ENCODE peak calls at places on chromosomes 13 and 19, in seven cellular contexts. H, U, J, D, Y, T and V are unnamed samples.

GRCh38 chr13:79937311-79938243 is 403.3 kb downstream of the SPRY2 start:
- DNase-seq in U (no peak), Y (no peak), D (no peak), J (no peak), H (no peak), T (no peak), V (no peak)

GRCh38 chr13:91553584-91553983 is 155.2 kb downstream of the GPC5 start:
- DNase-seq in U (no peak), T (no peak), Y (no peak), D (no peak), H (no peak), J (no peak), V (no peak)

GRCh38 chr19:45569619-45570421 is 14.8 kb downstream of the OPA3 start:
- DNase-seq in J (no peak), T (peak; percentile 79), Y (peak; percentile 84), H (no peak), U (peak; percentile 44), D (peak; percentile 68), V (no peak)

GRCh38 chr13:30510811-30511371 is 45.2 kb upstream of the HMGB1 start:
- DNase-seq in Y (no peak), T (no peak), J (no peak), H (no peak), U (no peak), D (peak; percentile 37), V (peak; percentile 1)

GRCh38 chr13:44417876-44418275 is 44.3 kb downstream of the SERP2 start:
- DNase-seq in H (no peak), Y (no peak), T (no peak), J (no peak), D (no peak), U (peak; percentile 50), V (no peak)

GRCh38 chr13:38866649-38867048 is 124.0 kb downstream of the STOML3 start:
- DNase-seq in T (no peak), D (no peak), J (no peak), Y (no peak), U (no peak), H (no peak), V (peak; percentile 7)

GRCh38 chr13:94716016-94716415 is 3.7 kb upstream of the SOX21 start:
- DNase-seq in H (no peak), D (no peak), T (no peak), Y (no peak), J (peak; percentile 48), U (no peak), V (peak; percentile 24)

GRCh38 chr19:16892438-16892837 is 3.6 kb downstream of the F2RL3 start:
- DNase-seq in H (no peak), J (no peak), D (no peak), T (no peak), Y (no peak), U (no peak), V (no peak)

GRCh38 chr13:20285530-20285929 is 53.4 kb upstream of the GJB6 start:
- DNase-seq in J (no peak), U (no peak), T (no peak), Y (no peak), H (no peak), D (no peak), V (no peak)

GRCh38 chr19:23415561-23416191 is 20.4 kb upstream of the ZNF91 start:
- DNase-seq in D (peak; percentile 25), Y (peak; percentile 50), H (no peak), U (peak; percentile 18), J (peak; percentile 12), T (peak; percentile 72), V (no peak)

GRCh38 chr13:74889321-74889720 is 592.6 kb downstream of the TBC1D4 start:
- DNase-seq in D (no peak), Y (no peak), T (no peak), H (peak; percentile 1), U (no peak), J (peak; percentile 39), V (no peak)

GRCh38 chr19:34574704-34575103 is 93.1 kb downstream of the WTIP start:
- DNase-seq in D (no peak), T (no peak), J (no peak), Y (no peak), H (no peak), U (no peak), V (no peak)

GRCh38 chr13:76715621-76716020 is 170.6 kb downstream of the KCTD12 start:
- DNase-seq in J (no peak), T (no peak), U (no peak), D (peak; percentile 40), Y (no peak), H (no peak), V (no peak)

GRCh38 chr19:45791744-45792481 is 732 bp downstream of the DMWD start:
- DNase-seq in J (no peak), H (no peak), T (no peak), Y (peak; percentile 54), D (peak; percentile 57), U (no peak), V (no peak)

GRCh38 chr19:18663940-18664530 is 19.4 kb upstream of the CRTC1 start:
- DNase-seq in T (no peak), J (no peak), H (no peak), Y (no peak), U (no peak), D (no peak), V (no peak)

GRCh38 chr13:39779337-39780270 is 124.1 kb downstream of the COG6 start:
- DNase-seq in H (no peak), U (no peak), J (no peak), D (peak; percentile 27), T (no peak), Y (peak; percentile 52), V (no peak)

GRCh38 chr19:2523630-2524311 is 47.8 kb downstream of the GADD45B start:
- DNase-seq in J (no peak), H (no peak), Y (no peak), D (peak; percentile 92), U (no peak), T (no peak), V (no peak)

GRCh38 chr13:28493740-28494536 is 990 bp downstream of the FLT1 start:
- DNase-seq in J (no peak), T (peak; percentile 56), U (no peak), Y (peak; percentile 39), H (no peak), D (peak; percentile 51), V (no peak)

GRCh38 chr19:47280183-47280797 is 5.6 kb downstream of the INAFM1 start:
- DNase-seq in J (no peak), Y (peak; percentile 84), T (peak; percentile 46), U (peak; percentile 26), D (peak; percentile 45), H (no peak), V (no peak)

GRCh38 chr19:35545001-35545854 is at the start of gene TMEM147:
- DNase-seq in Y (peak; percentile 93), J (peak; percentile 96), H (peak; percentile 67), D (peak; percentile 92), T (peak; percentile 91), U (peak; percentile 92), V (peak; percentile 91)

GRCh38 chr13:42487221-42487620 is 86.7 kb upstream of the TNFSF11 start:
- DNase-seq in D (no peak), H (no peak), U (no peak), T (no peak), Y (no peak), J (no peak), V (no peak)

GRCh38 chr19:35268546-35269424 is at the start of gene USF2:
- DNase-seq in J (peak; percentile 92), T (peak; percentile 70), Y (peak; percentile 77), H (no peak), U (peak; percentile 83), D (peak; percentile 84), V (peak; percentile 73)

GRCh38 chr13:101346161-101346560 is 70.1 kb downstream of the NALCN start:
- DNase-seq in J (no peak), H (no peak), Y (no peak), U (no peak), D (peak; percentile 3), T (no peak), V (no peak)

GRCh38 chr13:39102981-39103490 is 64.8 kb downstream of the NHLRC3 start:
- DNase-seq in J (no peak), Y (no peak), H (no peak), T (no peak), D (no peak), U (no peak), V (no peak)

GRCh38 chr13:41919031-41919740 is 41.7 kb downstream of the VWA8 start:
- DNase-seq in T (no peak), H (no peak), J (no peak), Y (no peak), D (no peak), U (no peak), V (no peak)

GRCh38 chr13:84607614-84608013 is 725.3 kb upstream of the SLITRK1 start:
- DNase-seq in J (no peak), H (no peak), D (peak; percentile 82), Y (no peak), U (no peak), T (no peak), V (no peak)